ENCODE peak calls at places on chromosomes 11 and 22, in five cellular contexts. V is keratinocyte; A is ACHN; D is effector memory CD8-positive, alpha-beta T cell; E is activated effector memory CD4-positive, alpha-beta T cell treated with anti-CD3 and anti-CD28 coated beads, Interleukin-2, amount 50 U/mL, for 16 hours. W is an unnamed sample.

GRCh38 chr11:62237499-62237898 is 4.5 kb upstream of the SCGB1D2 start:
- DNase-seq in V (no peak), E (no peak), A (no peak), D (no peak), W (no peak)

GRCh38 chr11:131633978-131634377 is 263.6 kb downstream of the NTM start:
- DNase-seq in V (no peak), E (no peak), D (no peak), A (no peak), W (no peak)

GRCh38 chr11:60771879-60772525 is 13.1 kb upstream of the MS4A10 start:
- DNase-seq in A (no peak), D (no peak), E (peak), V (no peak), W (no peak)

GRCh38 chr11:16881074-16881709 is 133.0 kb downstream of the PLEKHA7 start:
- DNase-seq in V (no peak), A (peak), D (no peak), E (no peak), W (no peak)

GRCh38 chr11:86575927-86576326 is 96.5 kb downstream of the ME3 start:
- DNase-seq in A (no peak), V (no peak), D (no peak), E (no peak), W (no peak)

GRCh38 chr11:67120881-67121710 is 2.0 kb downstream of the KDM2A start:
- DNase-seq in D (no peak), E (peak), A (peak), V (no peak), W (no peak)

GRCh38 chr11:19664896-19665548 is 47.6 kb upstream of the NAV2 start:
- DNase-seq in A (no peak), D (no peak), V (no peak), E (no peak), W (no peak)

GRCh38 chr11:6321356-6321755 is 1.1 kb upstream of the CAVIN3 start:
- DNase-seq in A (no peak), D (no peak), E (no peak), V (no peak), W (no peak)

GRCh38 chr22:50184541-50185383 is 951 bp upstream of the TRABD start:
- DNase-seq in V (no peak), D (no peak), A (no peak), E (no peak), W (no peak)

GRCh38 chr11:46914363-46914762 is 4.0 kb downstream of the LRP4 start:
- DNase-seq in D (no peak), A (peak), E (no peak), V (no peak), W (no peak)

GRCh38 chr11:46216040-46216764 is 61.3 kb upstream of the CREB3L1 start:
- DNase-seq in D (no peak), A (no peak), E (no peak), V (no peak), W (no peak)

GRCh38 chr11:3197878-3198528 is 20.6 kb downstream of the MRGPRG start:
- DNase-seq in A (no peak), E (no peak), V (no peak), D (no peak), W (no peak)